ENCODE peak calls at places on chromosomes 16 and 17, in ten cellular contexts. U is DND-41; L is CD8-positive, alpha-beta T cell; G is A673; F is ascending aorta; M is K562; H is OCI-LY7; S is CD4-positive, CD25-positive, alpha-beta regulatory T cell; K is pancreas; Y is transverse colon. Q is an unnamed sample. For H3K36me3, the result is how much of the 10 kb centered on the place peaks cover.

GRCh38 chr16:4376126-4376819 is 4.6 kb downstream of the VASN start:
- DNase-seq in U (no peak), L (no peak), G (no peak), F (peak), M (no peak), H (no peak), S (no peak), K (peak), Y (peak), Q (no peak)

GRCh38 chr16:14071576-14072271 is 605 bp downstream of the MRTFB start:
- DNase-seq in U (peak), L (no peak), G (peak), F (no peak), M (no peak), H (peak), S (no peak), K (peak), Y (no peak), Q (no peak)

GRCh38 chr17:39099686-39100293 is 51.6 kb downstream of the PLXDC1 start:
- DNase-seq in U (no peak), L (no peak), G (peak), F (no peak), M (no peak), H (no peak), S (no peak), K (no peak), Y (peak), Q (no peak)

GRCh38 chr17:61984826-61985225 is 57.0 kb upstream of the INTS2 start:
- DNase-seq in U (no peak), L (no peak), G (no peak), F (no peak), M (no peak), H (no peak), S (no peak), K (no peak), Y (no peak), Q (no peak)

GRCh38 chr17:67585077-67585602 is 132.6 kb upstream of the NOL11 start:
- DNase-seq in U (no peak), L (no peak), G (peak), F (no peak), M (no peak), H (no peak), S (no peak), K (no peak), Y (no peak), Q (peak)

GRCh38 chr17:64008830-64009229 is 10.7 kb downstream of the PRR29 start:
- DNase-seq in U (no peak), L (no peak), G (no peak), F (peak), M (no peak), H (no peak), S (no peak), K (peak), Y (no peak), Q (no peak)

GRCh38 chr16:380837-381787 is 666 bp downstream of the PGAP6 start:
- DNase-seq in U (peak), L (no peak), G (no peak), F (no peak), M (peak), H (no peak), S (peak), K (no peak), Y (no peak), Q (peak)

GRCh38 chr16:79411357-79411756 is 189.2 kb downstream of the MAF start:
- DNase-seq in U (no peak), L (no peak), G (no peak), F (no peak), M (no peak), H (no peak), S (no peak), K (no peak), Y (no peak), Q (no peak)

GRCh38 chr17:58279736-58280479 is 827 bp downstream of the MPO start:
- DNase-seq in U (no peak), L (no peak), G (no peak), F (no peak), M (no peak), H (no peak), S (no peak), K (no peak), Y (no peak), Q (no peak)

GRCh38 chr17:81179220-81179619 is 13.2 kb upstream of the AATK start:
- DNase-seq in U (no peak), L (no peak), G (no peak), F (no peak), M (no peak), H (peak), S (no peak), K (no peak), Y (no peak), Q (no peak)

GRCh38 chr17:9057310-9057709 is 36.0 kb downstream of the NTN1 start:
- DNase-seq in U (no peak), L (no peak), G (no peak), F (peak), M (no peak), H (no peak), S (no peak), K (no peak), Y (no peak), Q (no peak)

GRCh38 chr16:1345651-1346421 is 5.8 kb downstream of the TSR3 start:
- DNase-seq in U (no peak), L (no peak), G (no peak), F (no peak), M (no peak), H (no peak), S (no peak), K (no peak), Y (no peak), Q (no peak)

GRCh38 chr17:48873212-48873611 is 19.4 kb upstream of the ATP5MC1 start:
- DNase-seq in U (no peak), L (no peak), G (no peak), F (no peak), M (no peak), H (no peak), S (no peak), K (no peak), Y (peak), Q (no peak)

GRCh38 chr17:36204724-36205500 is 6.0 kb upstream of the CCL4L2 start:
- DNase-seq in U (no peak), L (no peak), G (no peak), F (no peak), M (no peak), H (no peak), S (no peak), K (no peak), Y (no peak), Q (no peak)

GRCh38 chr16:61792194-61792904 is 243.9 kb downstream of the CDH8 start:
- DNase-seq in U (no peak), L (no peak), G (peak), F (no peak), M (no peak), H (no peak), S (no peak), K (no peak), Y (no peak), Q (no peak)

GRCh38 chr17:45073414-45074070 is 12.4 kb downstream of the NMT1 start:
- DNase-seq in U (no peak), L (no peak), G (peak), F (no peak), M (no peak), H (no peak), S (no peak), K (no peak), Y (peak), Q (no peak)

GRCh38 chr17:66450857-66451158 is 148.4 kb downstream of the PRKCA start:
- DNase-seq in U (no peak), L (no peak), G (no peak), F (no peak), M (no peak), H (no peak), S (no peak), K (no peak), Y (no peak), Q (no peak)

GRCh38 chr17:8826808-8827435 is 27.8 kb upstream of the MFSD6L start:
- DNase-seq in U (no peak), L (no peak), G (no peak), F (peak), M (no peak), H (no peak), S (no peak), K (no peak), Y (no peak), Q (no peak)

GRCh38 chr16:23069844-23070243 is 79.4 kb downstream of the USP31 start:
- DNase-seq in U (no peak), L (no peak), G (no peak), F (no peak), M (no peak), H (no peak), S (no peak), K (no peak), Y (no peak), Q (no peak)

GRCh38 chr16:50463581-50464324 is 84.4 kb upstream of the NKD1 start:
- DNase-seq in U (no peak), L (no peak), G (no peak), F (peak), M (no peak), H (no peak), S (no peak), K (no peak), Y (no peak), Q (no peak)

GRCh38 chr16:67632415-67633172 is 12.3 kb upstream of the CARMIL2 start:
- DNase-seq in U (no peak), L (no peak), G (peak), F (no peak), M (no peak), H (no peak), S (no peak), K (no peak), Y (no peak), Q (no peak)

GRCh38 chr17:48597775-48598631 is 4.4 kb upstream of the HOXB5 start:
- DNase-seq in U (no peak), L (peak), G (peak), F (peak), M (no peak), H (peak), S (no peak), K (no peak), Y (peak), Q (no peak)

GRCh38 chr16:88669986-88670385 is 7.1 kb upstream of the MVD start:
- DNase-seq in U (no peak), L (no peak), G (no peak), F (no peak), M (no peak), H (no peak), S (no peak), K (no peak), Y (no peak), Q (no peak)

GRCh38 chr17:36863131-36863530 is 74.1 kb upstream of the LHX1 start:
- DNase-seq in U (no peak), L (no peak), G (no peak), F (no peak), M (no peak), H (no peak), S (no peak), K (no peak), Y (no peak), Q (no peak)

GRCh38 chr16:11417487-11417886 is 72.2 kb downstream of the RMI2 start:
- DNase-seq in U (no peak), L (no peak), G (no peak), F (no peak), M (no peak), H (no peak), S (no peak), K (no peak), Y (no peak), Q (no peak)

GRCh38 chr17:234163-235047 is 53.0 kb upstream of the DOC2B start:
- DNase-seq in U (no peak), L (no peak), G (no peak), F (peak), M (no peak), H (no peak), S (no peak), K (peak), Y (peak), Q (no peak)

GRCh38 chr17:60720763-60721531 is 43.3 kb downstream of the BCAS3 start:
- DNase-seq in U (peak), L (peak), G (peak), F (no peak), M (peak), H (peak), S (peak), K (peak), Y (peak), Q (peak)

GRCh38 chr17:72887322-72887721 is 205.2 kb downstream of the SLC39A11 start:
- DNase-seq in U (no peak), L (no peak), G (no peak), F (no peak), M (no peak), H (no peak), S (no peak), K (no peak), Y (no peak), Q (no peak)

GRCh38 chr17:1467898-1468492 is 12.0 kb upstream of the CRK start:
- DNase-seq in U (no peak), L (no peak), G (no peak), F (peak), M (no peak), H (no peak), S (no peak), K (no peak), Y (no peak), Q (no peak)

GRCh38 chr17:42200702-42201101 is 6.4 kb upstream of the GHDC start:
- DNase-seq in U (no peak), L (no peak), G (no peak), F (no peak), M (no peak), H (no peak), S (no peak), K (peak), Y (peak), Q (no peak)

GRCh38 chr16:89596957-89597644 is 16.3 kb upstream of the DPEP1 start:
- DNase-seq in U (no peak), L (no peak), G (no peak), F (no peak), M (no peak), H (no peak), S (no peak), K (no peak), Y (no peak), Q (no peak)

GRCh38 chr17:49910094-49910857 is 58.7 kb upstream of the DLX4 start:
- DNase-seq in U (no peak), L (no peak), G (no peak), F (no peak), M (peak), H (no peak), S (no peak), K (no peak), Y (no peak), Q (no peak)

GRCh38 chr16:58459344-58460218 is 40.4 kb upstream of the NDRG4 start:
- DNase-seq in U (no peak), L (no peak), G (no peak), F (no peak), M (peak), H (no peak), S (no peak), K (peak), Y (no peak), Q (no peak)

GRCh38 chr17:39927928-39928867 is 666 bp downstream of the LRRC3C start:
- DNase-seq in U (no peak), L (no peak), G (no peak), F (peak), M (no peak), H (no peak), S (no peak), K (peak), Y (peak), Q (peak)

GRCh38 chr17:4753392-4753791 is 13.7 kb upstream of the CXCL16 start:
- DNase-seq in U (no peak), L (no peak), G (no peak), F (no peak), M (no peak), H (no peak), S (no peak), K (no peak), Y (no peak), Q (no peak)

DNA sequence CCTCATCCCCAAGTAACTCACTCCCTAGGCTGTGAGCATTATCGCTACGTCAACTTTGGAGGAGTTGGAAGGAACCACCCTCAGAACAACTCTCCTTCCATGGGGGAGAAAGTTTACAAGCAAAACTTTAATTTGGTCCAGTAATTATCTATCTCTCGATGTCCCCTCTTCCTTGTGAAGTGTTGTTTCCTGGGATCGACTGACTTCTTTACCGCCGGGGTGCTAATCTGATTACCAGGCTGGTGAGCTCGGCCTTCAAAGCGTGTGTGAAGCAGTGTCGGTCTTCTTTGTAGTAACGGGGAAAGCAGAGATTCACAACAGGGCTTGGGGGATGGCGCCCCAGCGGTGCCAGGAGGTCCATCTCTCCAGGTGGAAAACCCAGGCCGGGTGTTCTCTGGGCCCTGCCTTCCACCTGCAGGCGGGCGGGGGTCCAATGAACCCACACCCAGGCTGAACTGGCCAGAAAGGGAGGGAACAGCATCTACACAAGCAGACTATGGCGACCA is 14.5 kb upstream of the FOXF1 start:
- DNase-seq in U (no peak), L (no peak), G (no peak), F (no peak), M (no peak), H (no peak), S (no peak), K (no peak), Y (no peak), Q (no peak)
- H3K4me3 ChIP-seq in U (no peak), L (no peak), G (no peak), F (no peak), M (no peak), H (no peak), S (no peak), K (no peak), Y (peak), Q (no peak)

DNA sequence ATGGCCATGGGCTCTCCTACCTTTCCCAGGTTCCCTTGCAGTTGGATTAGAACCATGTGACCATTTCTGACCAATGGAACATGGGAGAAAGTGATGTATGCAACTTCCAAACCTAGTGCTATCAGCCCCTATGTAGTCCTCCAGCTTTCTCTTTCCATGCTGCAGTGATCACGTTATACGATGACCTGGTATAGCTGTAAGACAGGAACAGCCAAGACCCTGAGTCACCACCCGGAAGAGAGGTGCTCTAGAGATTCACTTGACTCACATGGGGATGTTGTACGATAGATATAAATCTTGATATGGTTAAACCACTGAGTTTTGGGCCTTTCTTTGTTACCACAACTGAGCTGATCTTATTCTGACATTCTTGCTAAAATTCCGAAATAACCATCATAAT is 65.1 kb downstream of the NOG start:
- DNase-seq in U (no peak), L (no peak), G (no peak), F (no peak), M (no peak), H (no peak), S (no peak), K (no peak), Y (no peak), Q (no peak)
- H3K36me3 ChIP-seq in U (under half), L (under half), G (under half), F (under half), M (under half), H (under half), S (under half), K (under half), Y (under half), Q (under half)

GRCh38 chr17:46167267-46167666 is 26.0 kb downstream of the KANSL1 start:
- DNase-seq in U (no peak), L (no peak), G (no peak), F (no peak), M (no peak), H (no peak), S (no peak), K (no peak), Y (no peak), Q (no peak)
- H3K4me3 ChIP-seq in U (no peak), L (no peak), G (no peak), F (no peak), M (no peak), H (no peak), S (peak), K (no peak), Y (no peak), Q (no peak)

DNA sequence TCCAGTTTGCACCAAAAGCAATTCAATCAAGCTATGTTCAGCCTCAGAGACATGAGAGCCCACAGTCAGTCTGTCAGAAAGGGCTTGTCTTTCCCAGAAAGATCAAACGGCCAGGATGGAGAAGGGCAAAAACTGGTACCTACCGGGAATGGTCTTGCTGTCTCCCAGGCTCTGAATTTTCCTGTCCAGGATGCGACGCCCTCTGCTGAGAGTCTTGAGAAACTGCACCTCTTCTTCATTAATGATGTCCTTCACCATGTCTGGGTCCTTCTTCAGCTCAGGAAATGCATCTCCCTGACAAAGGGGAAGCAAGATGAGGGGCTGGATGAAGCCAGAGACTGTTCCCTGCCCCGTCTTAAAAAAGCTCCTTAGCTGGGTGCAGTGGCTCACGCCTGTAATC is 15.8 kb upstream of the EXOSC6 start:
- DNase-seq in U (peak), L (no peak), G (peak), F (no peak), M (peak), H (peak), S (no peak), K (no peak), Y (peak), Q (peak)
- H3K36me3 ChIP-seq in U (half or more), L (half or more), G (half or more), F (half or more), M (half or more), H (half or more), S (half or more), K (under half), Y (under half), Q (half or more)

DNA sequence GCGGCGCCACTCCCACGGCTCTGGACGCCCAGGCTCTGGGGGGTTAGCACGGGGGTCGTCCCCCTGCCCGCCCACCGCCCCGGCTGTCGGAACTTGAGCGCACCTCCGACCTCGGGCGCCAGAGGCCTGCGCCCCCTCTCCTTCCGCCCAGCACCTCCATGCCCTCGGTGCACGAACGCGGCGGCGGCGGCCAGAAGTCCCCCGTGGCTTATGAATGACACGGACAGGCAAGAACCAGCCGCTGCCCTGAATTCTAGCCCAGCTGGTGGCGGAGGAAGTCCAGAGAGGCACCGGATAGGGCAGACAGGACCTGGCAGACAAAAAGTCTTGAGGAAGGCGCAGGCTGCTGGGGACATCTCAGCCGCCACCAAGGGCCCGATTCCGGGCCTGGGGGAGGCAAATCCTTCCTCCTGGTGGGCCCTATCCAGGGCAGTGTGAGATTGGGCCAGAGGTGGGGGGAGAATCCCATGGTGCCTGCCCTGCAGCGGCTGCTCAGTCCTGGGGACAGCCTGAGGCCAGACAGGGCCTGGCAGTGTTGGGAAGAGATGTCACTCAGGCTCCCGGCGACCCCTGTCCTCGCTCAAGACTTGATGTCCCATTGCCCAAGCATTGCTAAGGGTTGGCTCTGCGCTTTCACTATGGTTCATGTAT is 897 bp upstream of the CYGB start:
- DNase-seq in U (no peak), L (no peak), G (no peak), F (no peak), M (no peak), H (no peak), S (no peak), K (no peak), Y (no peak), Q (no peak)
- H3K4me3 ChIP-seq in U (no peak), L (peak), G (peak), F (peak), M (no peak), H (no peak), S (no peak), K (peak), Y (no peak), Q (no peak)

GRCh38 chr17:70041575-70041974 is 33.5 kb upstream of the KCNJ16 start:
- DNase-seq in U (no peak), L (no peak), G (no peak), F (no peak), M (no peak), H (no peak), S (no peak), K (no peak), Y (no peak), Q (no peak)

GRCh38 chr17:70041061-70041460 is 34.0 kb upstream of the KCNJ16 start:
- DNase-seq in U (no peak), L (no peak), G (no peak), F (no peak), M (no peak), H (no peak), S (no peak), K (no peak), Y (no peak), Q (no peak)

GRCh38 chr17:70037498-70037897 is 37.5 kb upstream of the KCNJ16 start:
- DNase-seq in U (no peak), L (no peak), G (no peak), F (no peak), M (no peak), H (no peak), S (no peak), K (no peak), Y (no peak), Q (no peak)

GRCh38 chr17:70040336-70040735 is 34.7 kb upstream of the KCNJ16 start:
- DNase-seq in U (no peak), L (no peak), G (no peak), F (no peak), M (no peak), H (no peak), S (no peak), K (no peak), Y (no peak), Q (no peak)
- H3K36me3 ChIP-seq in U (under half), L (under half), G (under half), F (under half), M (under half), H (under half), S (under half), K (under half), Y (under half), Q (under half)